ENCODE peak calls at places on chromosomes 7 and 10, in nine cellular contexts. M, L, S, I, G, U, F, K and Y are unnamed samples.
A peak's percentile ranks its signal among the peaks of the same experiment; 100 is the strongest.

GRCh38 chr10:119143657-119144056 is 21.9 kb downstream of the SFXN4 start:
- DNase-seq in M (no peak), L (no peak), S (no peak), I (no peak), G (no peak), U (no peak), F (no peak), K (no peak), Y (no peak)

GRCh38 chr7:152512711-152513110 is 76.9 kb upstream of the KMT2C start:
- DNase-seq in M (peak; percentile 8), L (no peak), S (no peak), I (no peak), G (no peak), U (no peak), F (no peak), K (no peak), Y (no peak)

GRCh38 chr7:145633513-145633912 is 483.1 kb upstream of the CNTNAP2 start:
- DNase-seq in M (no peak), L (no peak), S (no peak), I (no peak), G (no peak), U (no peak), F (peak; percentile 51), K (no peak), Y (no peak)

GRCh38 chr10:102283488-102283887 is 38.2 kb downstream of the GBF1 start:
- DNase-seq in M (no peak), L (no peak), S (no peak), I (no peak), G (no peak), U (no peak), F (no peak), K (no peak), Y (no peak)

GRCh38 chr10:119417852-119418251 is 124.7 kb downstream of the RGS10 start:
- DNase-seq in M (no peak), L (no peak), S (no peak), I (no peak), G (no peak), U (no peak), F (no peak), K (no peak), Y (no peak)

GRCh38 chr10:21166557-21167287 is 269.6 kb upstream of the NEBL start:
- DNase-seq in M (no peak), L (no peak), S (no peak), I (no peak), G (no peak), U (no peak), F (peak; percentile 65), K (no peak), Y (no peak)

GRCh38 chr10:5817322-5818047 is 4.3 kb upstream of the GDI2 start:
- DNase-seq in M (no peak), L (no peak), S (no peak), I (no peak), G (no peak), U (no peak), F (no peak), K (no peak), Y (no peak)

GRCh38 chr7:70620333-70621055 is 511.4 kb upstream of the GALNT17 start:
- DNase-seq in M (no peak), L (no peak), S (no peak), I (no peak), G (no peak), U (no peak), F (no peak), K (peak; percentile 54), Y (no peak)

GRCh38 chr7:584820-585219 is 65.2 kb upstream of the PDGFA start:
- DNase-seq in M (no peak), L (no peak), S (no peak), I (no peak), G (no peak), U (no peak), F (no peak), K (no peak), Y (no peak)

GRCh38 chr7:37901236-37901827 is 15.3 kb downstream of the SFRP4 start:
- DNase-seq in M (no peak), L (no peak), S (no peak), I (peak; percentile 74), G (no peak), U (peak; percentile 55), F (peak; percentile 75), K (peak; percentile 60), Y (peak; percentile 73)

GRCh38 chr7:74059681-74060588 is 23.7 kb upstream of the LIMK1 start:
- DNase-seq in M (no peak), L (no peak), S (no peak), I (no peak), G (no peak), U (no peak), F (no peak), K (no peak), Y (no peak)

GRCh38 chr10:8054243-8054497 is 318 bp upstream of the GATA3 start:
- DNase-seq in M (no peak), L (peak; percentile 76), S (no peak), I (peak; percentile 50), G (no peak), U (no peak), F (no peak), K (no peak), Y (no peak)

GRCh38 chr7:125773113-125773800 is 843.6 kb upstream of the POT1 start:
- DNase-seq in M (no peak), L (no peak), S (no peak), I (no peak), G (peak; percentile 38), U (no peak), F (no peak), K (no peak), Y (no peak)

GRCh38 chr7:16460789-16461465 is 4.6 kb downstream of the SOSTDC1 start:
- DNase-seq in M (no peak), L (no peak), S (no peak), I (no peak), G (no peak), U (no peak), F (no peak), K (no peak), Y (no peak)

GRCh38 chr10:89637108-89637507 is 7.9 kb downstream of the PANK1 start:
- DNase-seq in M (no peak), L (no peak), S (no peak), I (no peak), G (no peak), U (no peak), F (no peak), K (no peak), Y (no peak)

GRCh38 chr10:28915989-28916588 is 238.8 kb downstream of the BAMBI start:
- DNase-seq in M (no peak), L (no peak), S (no peak), I (no peak), G (no peak), U (no peak), F (no peak), K (no peak), Y (no peak)

GRCh38 chr10:13337128-13337826 is 10.8 kb downstream of the SEPHS1 start:
- DNase-seq in M (no peak), L (no peak), S (no peak), I (no peak), G (no peak), U (no peak), F (no peak), K (no peak), Y (no peak)

GRCh38 chr10:111128331-111129167 is 51.7 kb downstream of the ADRA2A start:
- DNase-seq in M (no peak), L (peak; percentile 51), S (no peak), I (no peak), G (no peak), U (peak; percentile 60), F (no peak), K (peak; percentile 16), Y (no peak)

GRCh38 chr7:92159-92767 is 100.1 kb upstream of the FAM20C start:
- DNase-seq in M (no peak), L (no peak), S (no peak), I (no peak), G (no peak), U (no peak), F (no peak), K (no peak), Y (no peak)

GRCh38 chr7:131039355-131039762 is 288.3 kb upstream of the MKLN1 start:
- DNase-seq in M (no peak), L (no peak), S (no peak), I (peak; percentile 64), G (no peak), U (peak; percentile 73), F (peak; percentile 43), K (no peak), Y (peak; percentile 65)

GRCh38 chr7:33554046-33554445 is 351.3 kb upstream of the BMPER start:
- DNase-seq in M (no peak), L (no peak), S (peak; percentile 35), I (peak; percentile 5), G (no peak), U (peak; percentile 91), F (no peak), K (no peak), Y (no peak)

GRCh38 chr7:66255533-66256100 is 50.5 kb downstream of the TPST1 start:
- DNase-seq in M (no peak), L (no peak), S (peak; percentile 35), I (peak; percentile 45), G (no peak), U (peak; percentile 60), F (peak; percentile 41), K (no peak), Y (peak; percentile 81)

GRCh38 chr10:27020243-27020642 is 80.1 kb downstream of the ANKRD26 start:
- DNase-seq in M (no peak), L (no peak), S (no peak), I (no peak), G (no peak), U (no peak), F (no peak), K (no peak), Y (peak; percentile 11)

GRCh38 chr7:125450749-125451148 is 521.1 kb upstream of the POT1 start:
- DNase-seq in M (no peak), L (no peak), S (no peak), I (no peak), G (no peak), U (no peak), F (no peak), K (no peak), Y (no peak)

GRCh38 chr10:78540355-78541076 is 506.9 kb downstream of the RPS24 start:
- DNase-seq in M (no peak), L (no peak), S (no peak), I (no peak), G (no peak), U (no peak), F (peak; percentile 41), K (no peak), Y (no peak)

GRCh38 chr10:98010939-98011685 is 19.3 kb downstream of the CRTAC1 start:
- DNase-seq in M (no peak), L (no peak), S (no peak), I (no peak), G (no peak), U (no peak), F (no peak), K (no peak), Y (no peak)

GRCh38 chr7:37493123-37493522 is 44.5 kb upstream of the ELMO1 start:
- DNase-seq in M (no peak), L (no peak), S (no peak), I (no peak), G (no peak), U (no peak), F (no peak), K (peak; percentile 94), Y (no peak)

GRCh38 chr10:78920011-78920410 is 148.8 kb upstream of the ZMIZ1 start:
- DNase-seq in M (no peak), L (no peak), S (no peak), I (no peak), G (no peak), U (no peak), F (no peak), K (no peak), Y (no peak)

GRCh38 chr7:194257-194995 is 2.1 kb downstream of the FAM20C start:
- DNase-seq in M (no peak), L (peak; percentile 77), S (no peak), I (peak; percentile 26), G (peak; percentile 39), U (peak; percentile 41), F (peak; percentile 73), K (no peak), Y (peak; percentile 50)

GRCh38 chr7:27697861-27698430 is 35.3 kb upstream of the HIBADH start:
- DNase-seq in M (no peak), L (no peak), S (no peak), I (no peak), G (no peak), U (no peak), F (peak; percentile 44), K (peak; percentile 32), Y (peak; percentile 41)

GRCh38 chr10:113732160-113732881 is 19.2 kb upstream of the PLEKHS1 start:
- DNase-seq in M (no peak), L (no peak), S (no peak), I (no peak), G (no peak), U (no peak), F (no peak), K (no peak), Y (no peak)